ENCODE peak calls at places on chromosomes 2 and 18, in five cellular contexts. H, W, J, U and K are unnamed samples.

GRCh38 chr2:74702001-74702715 is 48.1 kb downstream of the SEMA4F start:
- DNase-seq in H (no peak), W (no peak), J (no peak), U (no peak), K (no peak)

GRCh38 chr2:215929602-215930335 is 83.6 kb downstream of the MREG start:
- DNase-seq in H (no peak), W (peak), J (no peak), U (no peak), K (no peak)

GRCh38 chr18:12338382-12338781 is 30.3 kb downstream of the TUBB6 start:
- DNase-seq in H (no peak), W (no peak), J (no peak), U (no peak), K (no peak)

GRCh38 chr2:106020032-106020431 is 174.1 kb downstream of the UXS1 start:
- DNase-seq in H (no peak), W (no peak), J (no peak), U (no peak), K (no peak)

GRCh38 chr2:189798312-189799029 is 14.2 kb downstream of the PMS1 start:
- DNase-seq in H (peak), W (peak), J (no peak), U (no peak), K (peak)

GRCh38 chr2:16487686-16488085 is 177.9 kb downstream of the CYRIA start:
- DNase-seq in H (peak), W (no peak), J (no peak), U (no peak), K (no peak)

GRCh38 chr2:15890936-15891905 is 49.1 kb upstream of the MYCN start:
- DNase-seq in H (no peak), W (no peak), J (no peak), U (no peak), K (no peak)

GRCh38 chr2:175439416-175439815 is 257.9 kb upstream of the ATP5MC3 start:
- DNase-seq in H (no peak), W (no peak), J (no peak), U (no peak), K (no peak)

GRCh38 chr2:237280937-237281336 is 133.0 kb downstream of the COL6A3 start:
- DNase-seq in H (no peak), W (peak), J (no peak), U (no peak), K (no peak)

GRCh38 chr2:42858140-42859005 is 66.0 kb upstream of the HAAO start:
- DNase-seq in H (no peak), W (no peak), J (no peak), U (no peak), K (no peak)

GRCh38 chr18:48200631-48201336 is 208.4 kb downstream of the ZBTB7C start:
- DNase-seq in H (no peak), W (no peak), J (no peak), U (no peak), K (no peak)

GRCh38 chr2:134320930-134321329 is 67.1 kb downstream of the MGAT5 start:
- DNase-seq in H (no peak), W (no peak), J (no peak), U (no peak), K (no peak)

GRCh38 chr2:97781981-97782380 is 68.6 kb downstream of the ZAP70 start:
- DNase-seq in H (no peak), W (no peak), J (no peak), U (no peak), K (no peak)

GRCh38 chr2:42752299-42752698 is 11.6 kb downstream of the OXER1 start:
- DNase-seq in H (no peak), W (no peak), J (no peak), U (no peak), K (peak)

GRCh38 chr18:58315739-58316215 is 271.8 kb downstream of the NEDD4L start:
- DNase-seq in H (no peak), W (no peak), J (peak), U (no peak), K (no peak)

GRCh38 chr18:23924813-23925212 is 89.7 kb upstream of the TTC39C start:
- DNase-seq in H (no peak), W (peak), J (no peak), U (no peak), K (peak)

GRCh38 chr2:8983571-8983970 is 19.9 kb downstream of the MBOAT2 start:
- DNase-seq in H (no peak), W (no peak), J (no peak), U (no peak), K (no peak)

GRCh38 chr2:84778921-84779320 is 102.0 kb downstream of the TRABD2A start:
- DNase-seq in H (no peak), W (no peak), J (no peak), U (no peak), K (no peak)

GRCh38 chr2:106337963-106338515 is 130.2 kb downstream of the RGPD3 start:
- DNase-seq in H (no peak), W (no peak), J (no peak), U (no peak), K (no peak)

GRCh38 chr2:174670446-174670845 is 72.8 kb upstream of the WIPF1 start:
- DNase-seq in H (no peak), W (no peak), J (no peak), U (no peak), K (no peak)

GRCh38 chr2:116513991-116514390 is 1300.5 kb upstream of the DDX18 start:
- DNase-seq in H (no peak), W (no peak), J (no peak), U (no peak), K (no peak)

GRCh38 chr2:236720974-236721600 is 151.5 kb downstream of the ACKR3 start:
- DNase-seq in H (no peak), W (no peak), J (no peak), U (no peak), K (no peak)